ENCODE peak calls at places on chromosomes 1 and 21, in ten cellular contexts. M is RWPE2; P is activated T-cell treated with anti-CD3 and anti-CD28 coated beads, Interleukin-2, amount 50 U/mL, for 4 hours; B is stimulated activated CD4-positive, alpha-beta T cell treated with anti-CD3 and anti-CD28 coated beads, TNF-alpha, amount 100 ng/mL, for 4 hours; R is C1 segment of cervical spinal cord; C is GM04503; S is GM04504; K is HFFc6; Z is activated CD8-positive, alpha-beta memory T cell treated with anti-CD3 and anti-CD28 coated beads for 24 hours; X is neural crest cell. F is an unnamed sample.
A peak's percentile ranks its signal among the peaks of the same experiment; 100 is the strongest.

GRCh38 chr1:20662110-20662475 is 924 bp upstream of the DDOST start:
- DNase-seq in M (no peak), P (no peak), B (no peak), R (no peak), C (no peak), S (no peak), K (no peak), Z (no peak), X (no peak), F (no peak)

GRCh38 chr1:171941920-171942319 is 100.6 kb downstream of the DNM3 start:
- DNase-seq in M (no peak), P (no peak), B (no peak), R (no peak), C (no peak), S (no peak), K (no peak), Z (no peak), X (no peak), F (no peak)

GRCh38 chr1:3442901-3443300 is 11.6 kb upstream of the ARHGEF16 start:
- DNase-seq in M (no peak), P (no peak), B (no peak), R (no peak), C (no peak), S (no peak), K (no peak), Z (no peak), X (no peak), F (no peak)

GRCh38 chr1:14003552-14003951 is 303.6 kb downstream of the PRDM2 start:
- DNase-seq in M (no peak), P (no peak), B (no peak), R (no peak), C (no peak), S (no peak), K (no peak), Z (no peak), X (no peak), F (no peak)

GRCh38 chr1:158969855-158970254 is 38.5 kb downstream of the PYHIN1 start:
- DNase-seq in M (no peak), P (no peak), B (no peak), R (no peak), C (no peak), S (no peak), K (no peak), Z (no peak), X (no peak), F (no peak)

GRCh38 chr1:198879711-198880306 is 241.0 kb downstream of the PTPRC start:
- DNase-seq in M (no peak), P (no peak), B (no peak), R (no peak), C (no peak), S (no peak), K (no peak), Z (no peak), X (no peak), F (no peak)

GRCh38 chr1:33606272-33606671 is 133.8 kb downstream of the ZSCAN20 start:
- DNase-seq in M (no peak), P (no peak), B (no peak), R (no peak), C (no peak), S (no peak), K (no peak), Z (no peak), X (no peak), F (no peak)

GRCh38 chr21:37350472-37350871 is 16.1 kb upstream of the DYRK1A start:
- DNase-seq in M (no peak), P (no peak), B (no peak), R (no peak), C (no peak), S (no peak), K (no peak), Z (no peak), X (no peak), F (no peak)

GRCh38 chr1:160830321-160831153 is 32.1 kb downstream of the CD244 start:
- DNase-seq in M (no peak), P (peak; percentile 77), B (peak; percentile 67), R (no peak), C (no peak), S (no peak), K (peak; percentile 41), Z (peak; percentile 89), X (peak; percentile 62), F (peak; percentile 73)

GRCh38 chr1:233230011-233230410 is 65.5 kb downstream of the PCNX2 start:
- DNase-seq in M (no peak), P (no peak), B (no peak), R (no peak), C (no peak), S (no peak), K (no peak), Z (no peak), X (no peak), F (no peak)

GRCh38 chr1:31310131-31310530 is 13.3 kb downstream of the ZCCHC17 start:
- DNase-seq in M (no peak), P (no peak), B (no peak), R (no peak), C (no peak), S (no peak), K (no peak), Z (no peak), X (no peak), F (no peak)

GRCh38 chr21:46376856-46377453 is 53.0 kb downstream of the PCNT start:
- DNase-seq in M (no peak), P (no peak), B (no peak), R (no peak), C (no peak), S (no peak), K (no peak), Z (no peak), X (no peak), F (no peak)

GRCh38 chr1:156483397-156483796 is 17.2 kb downstream of the MEF2D start:
- DNase-seq in M (no peak), P (no peak), B (no peak), R (no peak), C (no peak), S (no peak), K (no peak), Z (no peak), X (no peak), F (no peak)

GRCh38 chr1:26779093-26779668 is 8.6 kb upstream of the PIGV start:
- DNase-seq in M (no peak), P (no peak), B (no peak), R (no peak), C (no peak), S (no peak), K (no peak), Z (no peak), X (no peak), F (no peak)

GRCh38 chr1:62530516-62531154 is 66.7 kb upstream of the ANGPTL3 start:
- DNase-seq in M (peak; percentile 49), P (no peak), B (no peak), R (no peak), C (no peak), S (no peak), K (peak; percentile 19), Z (no peak), X (peak; percentile 32), F (peak; percentile 44)

GRCh38 chr1:228190182-228190581 is 17.7 kb upstream of the OBSCN start:
- DNase-seq in M (no peak), P (no peak), B (no peak), R (no peak), C (no peak), S (no peak), K (no peak), Z (peak; percentile 24), X (no peak), F (no peak)

GRCh38 chr1:27719286-27720251 is 6.2 kb upstream of the FAM76A start:
- DNase-seq in M (no peak), P (no peak), B (no peak), R (no peak), C (no peak), S (no peak), K (peak; percentile 24), Z (no peak), X (no peak), F (no peak)

GRCh38 chr1:228465134-228465533 is 22.0 kb upstream of the RNF187 start:
- DNase-seq in M (no peak), P (no peak), B (no peak), R (no peak), C (no peak), S (no peak), K (no peak), Z (no peak), X (no peak), F (no peak)

GRCh38 chr1:83693409-83694126 is 305.4 kb downstream of the TTLL7 start:
- DNase-seq in M (no peak), P (no peak), B (no peak), R (peak; percentile 32), C (no peak), S (no peak), K (no peak), Z (no peak), X (no peak), F (no peak)

GRCh38 chr1:43978551-43979260 is at the start of gene B4GALT2:
- DNase-seq in M (no peak), P (peak; percentile 24), B (no peak), R (peak; percentile 19), C (no peak), S (no peak), K (no peak), Z (peak; percentile 77), X (no peak), F (no peak)